ENCODE peak calls at places on chromosomes 12 and 14, in ten cellular contexts. K is HepG2, R is suprapubic skin, P is GM12878, X is stomach, Q is endothelial cell of umbilical vein, S is breast epithelium, Z is SK-N-SH, H is HCT116, Y is transverse colon. E is an unnamed sample.

GRCh38 chr12:71584356-71584755 is 79.3 kb downstream of the ZFC3H1 start:
- DNase-seq in R (no peak), S (no peak), X (no peak), Q (no peak), P (no peak), K (no peak), Z (no peak), Y (no peak), H (no peak), E (no peak)

GRCh38 chr12:119630962-119631550 is 36.9 kb upstream of the PRKAB1 start:
- DNase-seq in Q (no peak), S (no peak), Z (no peak), K (no peak), R (no peak), Y (no peak), P (no peak), H (no peak), X (no peak), E (no peak)

GRCh38 chr12:3698218-3698974 is 54.5 kb downstream of the CRACR2A start:
- DNase-seq in R (no peak), Y (no peak), S (no peak), H (no peak), K (no peak), X (no peak), P (no peak), Z (peak; percentile 48), Q (peak; percentile 68), E (no peak)

GRCh38 chr12:119266963-119267362 is 67.6 kb upstream of the CCDC60 start:
- DNase-seq in Z (no peak), P (no peak), K (no peak), H (no peak), Q (no peak), S (no peak), R (no peak), X (no peak), Y (no peak), E (no peak)

GRCh38 chr12:81143057-81143456 is 65.2 kb downstream of the ACSS3 start:
- DNase-seq in Q (no peak), P (no peak), Z (no peak), H (no peak), X (peak; percentile 49), K (peak; percentile 98), S (no peak), R (no peak), Y (no peak), E (no peak)

GRCh38 chr12:115794659-115795081 is 482.8 kb downstream of the MED13L start:
- DNase-seq in R (no peak), Q (no peak), X (no peak), P (no peak), K (peak; percentile 70), S (no peak), Y (peak; percentile 41), H (no peak), Z (no peak), E (no peak)

GRCh38 chr14:69005432-69006148 is 26.5 kb upstream of the ACTN1 start:
- DNase-seq in R (no peak), Y (peak; percentile 51), S (peak; percentile 74), H (peak; percentile 47), X (peak; percentile 55), K (peak; percentile 57), Z (peak; percentile 26), P (no peak), Q (peak; percentile 99), E (no peak)

GRCh38 chr14:92099802-92100201 is 6.6 kb downstream of the ATXN3 start:
- DNase-seq in H (no peak), S (no peak), Z (no peak), Q (no peak), P (no peak), X (no peak), Y (no peak), K (no peak), R (no peak), E (no peak)

GRCh38 chr14:104194716-104195115 is 56.3 kb downstream of the KIF26A start:
- DNase-seq in Z (no peak), H (no peak), P (no peak), S (no peak), R (no peak), K (no peak), Q (no peak), X (no peak), Y (no peak), E (no peak)

GRCh38 chr14:104197449-104198247 is 59.3 kb downstream of the KIF26A start:
- DNase-seq in X (no peak), Q (no peak), P (no peak), S (no peak), K (no peak), H (no peak), R (no peak), Z (no peak), Y (no peak), E (no peak)

GRCh38 chr14:104196461-104197180 is 58.2 kb downstream of the KIF26A start:
- DNase-seq in P (no peak), S (no peak), X (no peak), K (no peak), H (no peak), Q (no peak), Y (no peak), Z (no peak), R (no peak), E (no peak)

GRCh38 chr14:104195361-104195760 is 57.0 kb downstream of the KIF26A start:
- DNase-seq in H (no peak), X (no peak), K (no peak), P (no peak), Y (no peak), Z (no peak), S (no peak), R (no peak), Q (no peak), E (no peak)

DNA sequence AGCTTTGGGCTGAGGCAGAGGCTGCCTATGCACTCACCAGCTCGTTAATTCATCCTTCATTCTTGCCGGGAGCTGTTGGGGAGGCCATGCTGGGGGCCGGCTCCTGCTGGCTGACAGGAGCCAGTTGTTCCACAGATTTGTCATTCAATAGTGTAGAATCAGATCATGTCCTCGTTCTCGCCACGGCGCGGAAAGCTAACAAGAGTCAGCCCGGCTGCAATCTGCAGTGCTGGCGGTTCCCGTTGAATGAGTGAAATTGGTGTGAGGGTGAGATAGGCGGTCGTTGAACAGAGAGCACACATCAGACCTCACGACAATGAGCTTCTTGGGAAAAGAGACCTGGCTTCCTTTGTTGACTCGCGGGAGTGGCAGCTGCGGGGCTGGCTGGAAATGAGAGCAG is 57.5 kb downstream of the KIF26A start:
- DNase-seq in Q (no peak), P (no peak), R (no peak), H (no peak), S (no peak), Y (no peak), X (no peak), Z (no peak), K (no peak), E (no peak)
- TF ChIP-seq POLR2AphosphoS5 in Q (no peak), P (no peak), R (no peak), H (no peak), S (no peak), Y (no peak), X (no peak), Z (no peak), K (no peak), E (no peak)

DNA sequence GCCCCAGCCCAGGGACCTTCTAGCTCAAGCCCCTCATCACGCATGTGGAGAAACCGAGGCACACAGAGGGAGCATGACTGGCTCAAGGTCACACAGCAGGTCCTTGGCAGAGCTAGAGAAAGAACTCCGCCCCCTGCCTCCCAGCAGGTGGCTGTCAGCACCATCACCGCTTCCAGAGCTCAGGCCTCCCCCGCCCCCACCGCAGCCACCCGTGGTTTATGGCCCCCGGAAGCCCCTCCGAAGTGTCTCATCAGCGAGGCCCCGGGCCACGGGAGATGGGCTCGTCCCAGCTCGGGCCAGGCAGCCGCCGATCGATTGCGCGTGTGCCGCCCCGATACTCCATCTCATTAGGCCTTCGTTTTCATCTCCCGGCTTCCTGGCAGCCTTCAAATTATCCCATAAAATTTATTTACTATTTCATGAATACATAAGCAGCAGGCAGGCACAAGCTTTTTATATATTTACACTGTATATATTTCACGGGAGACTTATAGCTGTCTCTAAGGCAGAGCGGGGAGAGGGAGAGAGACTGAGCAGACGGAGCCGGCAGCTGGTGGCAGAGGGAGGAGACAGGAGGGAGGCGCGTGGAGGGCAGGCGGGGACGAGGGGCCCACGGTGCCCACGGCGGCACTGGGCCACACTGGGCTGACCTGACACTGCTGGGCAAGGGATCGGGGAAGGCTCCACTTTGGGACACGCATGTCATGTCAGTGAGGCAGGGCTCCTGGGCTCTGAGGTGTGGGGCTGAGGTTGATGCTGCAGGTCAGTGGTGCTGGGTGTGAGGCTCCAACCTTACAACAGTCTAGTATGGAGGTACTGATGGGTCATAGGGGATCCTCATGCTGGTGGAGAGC is 241.2 kb downstream of the RBM19 start:
- DNase-seq in Y (no peak), H (no peak), R (no peak), Q (no peak), P (no peak), S (no peak), Z (peak; percentile 57), X (no peak), K (no peak), E (peak; percentile 3)
- H3K4me3 ChIP-seq in Y (no peak overlapping the region), H (no peak overlapping the region), R (no peak overlapping the region), Q (no peak overlapping the region), P (no peak overlapping the region), S (no peak overlapping the region), Z (no peak overlapping the region), X (no peak overlapping the region), K (no peak overlapping the region), E (peak overlapping the region; percentile 59)

GRCh38 chr12:89111964-89112363 is 240.3 kb downstream of the DUSP6 start:
- DNase-seq in P (no peak), H (no peak), S (no peak), R (no peak), K (no peak), Y (no peak), X (no peak), Z (no peak), Q (no peak), E (no peak)

DNA sequence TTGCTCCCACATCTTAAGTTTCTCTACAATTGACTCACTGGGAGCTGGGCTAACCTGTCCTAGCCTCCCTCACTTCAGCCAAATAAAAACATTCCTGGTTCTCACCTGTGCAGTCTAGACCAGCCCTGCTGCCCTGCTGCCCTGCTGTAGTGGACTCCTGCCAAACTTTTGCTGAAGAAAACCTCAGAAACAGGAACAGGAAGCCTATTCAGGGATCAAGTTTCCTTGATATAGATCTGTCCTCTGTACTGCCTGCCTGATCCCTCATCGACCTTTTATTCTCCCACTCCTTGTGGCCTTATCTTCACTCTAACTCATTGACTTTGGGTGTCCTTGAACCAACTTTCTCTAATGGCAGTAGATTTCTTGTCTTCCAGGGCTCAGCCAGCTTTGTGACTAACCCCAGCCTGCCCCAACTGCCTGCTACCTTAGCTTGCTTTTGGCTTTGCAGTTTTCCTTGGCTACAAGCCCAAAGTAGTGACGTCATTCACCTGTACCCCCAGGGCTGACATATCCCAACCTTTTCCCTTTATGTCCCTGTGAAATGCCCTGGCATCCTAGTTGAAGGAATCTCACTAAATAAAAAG is 234.8 kb downstream of the DUSP6 start:
- DNase-seq in P (no peak), X (peak; percentile 74), S (peak; percentile 70), Y (peak; percentile 10), Q (peak; percentile 68), K (peak; percentile 3), Z (no peak), R (no peak), H (peak; percentile 80), E (no peak)
- TF ChIP-seq POLR2AphosphoS5 in P (no peak), X (no peak), S (no peak), Y (no peak), Q (no peak), K (no peak), Z (no peak), R (no peak), H (peak; percentile 64), E (no peak)

GRCh38 chr12:6840428-6841138 is at the start of gene GNB3:
- DNase-seq in H (no peak), Z (no peak), X (no peak), R (no peak), Q (no peak), K (no peak), S (no peak), Y (no peak), P (no peak), E (no peak)

GRCh38 chr12:6843118-6843902 is 2.6 kb downstream of the GNB3 start:
- DNase-seq in K (no peak), Q (no peak), P (no peak), X (no peak), S (no peak), R (no peak), Y (peak; percentile 10), H (no peak), Z (peak; percentile 53), E (no peak)

GRCh38 chr12:6839482-6840201 is 1.1 kb upstream of the GNB3 start:
- DNase-seq in K (no peak), Z (no peak), X (peak; percentile 44), P (no peak), R (no peak), H (no peak), Y (peak; percentile 77), Q (no peak), S (no peak), E (no peak)

GRCh38 chr12:6842075-6842474 is 1.4 kb downstream of the GNB3 start:
- DNase-seq in X (peak; percentile 52), P (no peak), R (no peak), H (no peak), S (no peak), Q (no peak), Y (no peak), K (no peak), Z (no peak), E (no peak)

GRCh38 chr12:6841139-6841515 is 402 bp downstream of the GNB3 start:
- DNase-seq in Z (no peak), P (no peak), S (no peak), Y (no peak), K (no peak), X (no peak), H (no peak), Q (no peak), R (no peak), E (no peak)
- H3K4me3 ChIP-seq in Z (no peak overlapping the region), P (no peak overlapping the region), S (no peak overlapping the region), Y (no peak overlapping the region), K (no peak overlapping the region), X (no peak overlapping the region), H (no peak overlapping the region), Q (no peak overlapping the region), R (no peak overlapping the region), E (no peak overlapping the region)